ENCODE peak calls at places on chromosome 15, in ten cellular contexts. K is stomach, M is A549, A is right lobe of liver, P is IMR-90, D is Peyer's patch, L is endothelial cell of umbilical vein, Q is ovary, U is K562, R is NB4. Z is an unnamed sample.

GRCh38 chr15:23422099-23422945 is 24.7 kb downstream of the GOLGA6L2 start:
- DNase-seq in U (no peak), R (no peak), A (no peak), Q (no peak), M (peak; percentile 29), D (no peak), K (no peak), P (no peak), L (no peak), Z (no peak)

GRCh38 chr15:41919954-41920538 is 26.2 kb upstream of the SPTBN5 start:
- DNase-seq in D (no peak), A (no peak), M (peak; percentile 21), Q (peak; percentile 71), U (no peak), P (peak; percentile 97), L (peak; percentile 97), K (peak; percentile 64), R (no peak), Z (no peak)

GRCh38 chr15:40918799-40919392 is 10.2 kb upstream of the DLL4 start:
- DNase-seq in A (peak; percentile 28), U (peak; percentile 37), M (no peak), D (no peak), R (no peak), P (no peak), K (no peak), Q (no peak), L (peak; percentile 68), Z (no peak)

GRCh38 chr15:62957130-62957529 is 85.4 kb upstream of the TPM1 start:
- DNase-seq in P (peak; percentile 29), R (no peak), D (no peak), U (no peak), Q (no peak), K (no peak), A (no peak), M (no peak), L (peak; percentile 78), Z (no peak)

GRCh38 chr15:61226313-61227250 is 2.5 kb downstream of the RORA start:
- DNase-seq in A (no peak), L (no peak), P (peak; percentile 6), D (no peak), M (no peak), Q (no peak), U (no peak), K (no peak), R (no peak), Z (peak; percentile 9)

GRCh38 chr15:31399544-31400171 is 73.0 kb downstream of the KLF13 start:
- DNase-seq in P (peak; percentile 15), K (no peak), Q (no peak), U (no peak), D (no peak), L (no peak), R (peak; percentile 27), A (no peak), M (no peak), Z (no peak)

GRCh38 chr15:39426552-39427532 is 154.0 kb upstream of the THBS1 start:
- DNase-seq in U (no peak), K (peak; percentile 46), L (no peak), D (peak; percentile 24), M (no peak), P (peak; percentile 84), Q (no peak), R (peak; percentile 98), A (peak; percentile 34), Z (no peak)

GRCh38 chr15:83475551-83475950 is 28.4 kb downstream of the SH3GL3 start:
- DNase-seq in M (no peak), A (no peak), P (peak; percentile 12), K (no peak), Q (no peak), L (no peak), D (no peak), U (no peak), R (no peak), Z (no peak)

GRCh38 chr15:80317389-80318169 is 65.6 kb upstream of the CTXND1 start:
- DNase-seq in L (no peak), P (peak; percentile 98), K (no peak), U (no peak), R (peak; percentile 72), M (peak; percentile 42), A (no peak), D (no peak), Q (no peak), Z (no peak)

GRCh38 chr15:40500584-40501330 is 30.0 kb downstream of the CHST14 start:
- DNase-seq in K (no peak), M (no peak), Q (no peak), R (no peak), P (peak; percentile 66), L (peak; percentile 71), D (no peak), U (no peak), A (no peak), Z (no peak)

GRCh38 chr15:79076661-79077060 is 13.9 kb downstream of the RASGRF1 start:
- DNase-seq in L (no peak), K (no peak), M (no peak), U (no peak), D (no peak), R (no peak), Q (no peak), A (no peak), P (no peak), Z (no peak)

GRCh38 chr15:77037475-77038209 is 33.3 kb downstream of the TSPAN3 start:
- DNase-seq in U (no peak), A (no peak), D (no peak), M (no peak), P (no peak), K (peak; percentile 23), L (no peak), R (no peak), Q (no peak), Z (no peak)

GRCh38 chr15:69493406-69493805 is 40.8 kb downstream of the RPLP1 start:
- DNase-seq in L (no peak), U (no peak), Q (no peak), R (no peak), P (no peak), K (no peak), A (no peak), M (no peak), D (no peak), Z (no peak)

GRCh38 chr15:72227192-72227586 is 3.8 kb downstream of the PKM start:
- DNase-seq in K (no peak), L (peak; percentile 91), Q (no peak), R (peak; percentile 65), D (no peak), M (peak; percentile 71), U (no peak), A (no peak), P (peak; percentile 91), Z (no peak)

GRCh38 chr15:82943176-82943575 is 9.3 kb downstream of the HOMER2 start:
- DNase-seq in D (no peak), P (no peak), K (no peak), M (peak; percentile 48), U (no peak), Q (no peak), R (peak; percentile 21), A (no peak), L (no peak), Z (no peak)

GRCh38 chr15:66756220-66756769 is 54.3 kb downstream of the SMAD6 start:
- DNase-seq in K (no peak), M (no peak), Q (no peak), L (no peak), R (no peak), U (no peak), D (no peak), P (no peak), A (no peak), Z (no peak)

GRCh38 chr15:26050271-26050670 is 187.1 kb upstream of the ATP10A start:
- DNase-seq in P (no peak), L (no peak), Q (no peak), A (no peak), K (no peak), R (no peak), D (no peak), M (no peak), U (no peak), Z (no peak)

GRCh38 chr15:28977377-28978010 is 91.7 kb downstream of the APBA2 start:
- DNase-seq in A (no peak), D (no peak), U (no peak), R (no peak), Q (no peak), M (peak; percentile 91), P (peak; percentile 98), K (no peak), L (peak; percentile 79), Z (no peak)

GRCh38 chr15:95679847-95680582 is 650.5 kb upstream of the NR2F2 start:
- DNase-seq in R (no peak), K (no peak), Q (no peak), L (no peak), M (no peak), A (no peak), P (no peak), D (no peak), U (no peak), Z (no peak)

GRCh38 chr15:100349696-100350433 is 8.1 kb upstream of the ADAMTS17 start:
- DNase-seq in A (peak; percentile 91), U (peak; percentile 90), K (peak; percentile 95), R (peak; percentile 96), P (peak; percentile 55), Q (peak; percentile 97), L (peak; percentile 81), D (peak; percentile 71), M (peak; percentile 95), Z (peak; percentile 94)
- TF ChIP-seq CTCF in A (peak; percentile 95), U (peak; percentile 87), K (peak; percentile 83), R (peak; percentile 94), P (peak; percentile 80), Q (peak; percentile 93), L (peak; percentile 98), D (peak; percentile 92), M (peak; percentile 75), Z (peak; percentile 72)

GRCh38 chr15:68285243-68285980 is 7.9 kb downstream of the FEM1B start:
- DNase-seq in K (no peak), M (no peak), R (peak; percentile 79), P (no peak), Q (no peak), U (no peak), A (no peak), L (no peak), D (no peak), Z (no peak)
- H3K4me3 ChIP-seq in K (no peak overlapping the region), M (no peak overlapping the region), R (no peak overlapping the region), P (no peak overlapping the region), Q (no peak overlapping the region), U (no peak overlapping the region), A (no peak overlapping the region), L (no peak overlapping the region), D (no peak overlapping the region), Z (no peak overlapping the region)

GRCh38 chr15:78072080-78072892 is 5.2 kb downstream of the TBC1D2B start:
- DNase-seq in Q (no peak), A (no peak), L (no peak), U (no peak), M (no peak), P (peak; percentile 66), K (no peak), D (no peak), R (peak; percentile 69), Z (peak; percentile 22)
- TF ChIP-seq POLR2A in Q (peak; percentile 31), A (peak; percentile 83), L (no peak), U (no peak), M (no peak), P (no peak), K (no peak), D (peak; percentile 58), R (no peak), Z (no peak)

DNA sequence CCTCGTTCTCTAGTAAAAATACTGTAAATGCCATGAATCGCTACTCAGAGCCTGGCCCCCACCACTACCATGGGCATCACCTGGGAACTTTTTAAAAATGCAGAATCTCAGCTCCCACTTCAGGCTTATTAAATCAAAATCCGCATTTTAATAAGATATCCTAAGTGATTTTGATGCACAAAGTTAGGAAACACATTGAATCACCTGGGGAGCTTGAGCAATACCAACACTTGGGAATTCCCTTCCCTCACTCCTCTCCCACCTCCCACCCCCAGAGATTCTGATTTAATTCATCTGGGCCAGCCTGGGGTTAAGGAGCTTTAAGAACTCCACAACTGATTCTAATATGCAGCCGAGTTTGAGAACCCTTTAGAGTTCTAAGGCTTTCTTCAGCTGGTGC is 26.8 kb downstream of the RLBP1 start:
- DNase-seq in Q (no peak), L (no peak), D (no peak), M (no peak), R (no peak), A (no peak), K (no peak), U (no peak), P (no peak), Z (no peak)
- TF ChIP-seq CTCF in Q (no peak), L (no peak), D (no peak), M (no peak), R (no peak), A (no peak), K (no peak), U (no peak), P (no peak), Z (no peak)

Z was measured in thyroid gland.